ENCODE peak calls at places on chromosome 15, in five cellular contexts. G is GM23248, Z is heart left ventricle, I is astrocyte of the cerebellum, F is kidney epithelial cell. V is an unnamed sample.

GRCh38 chr15:66216806-66217205 is 36.7 kb downstream of the MEGF11 start:
- DNase-seq in G (no peak), Z (no peak), I (no peak), F (no peak), V (no peak)

GRCh38 chr15:96274698-96275097 is 55.8 kb upstream of the NR2F2 start:
- DNase-seq in G (peak), Z (no peak), I (no peak), F (no peak), V (no peak)

GRCh38 chr15:91165850-91166249 is 65.8 kb downstream of the SV2B start:
- DNase-seq in G (peak), Z (no peak), I (no peak), F (no peak), V (no peak)

GRCh38 chr15:62739507-62739906 is 303.0 kb upstream of the TPM1 start:
- DNase-seq in G (peak), Z (no peak), I (no peak), F (peak), V (no peak)

GRCh38 chr15:77456746-77457618 is 36.3 kb downstream of the HMG20A start:
- DNase-seq in G (no peak), Z (no peak), I (peak), F (no peak), V (peak)

GRCh38 chr15:33211409-33211808 is 16.9 kb upstream of the FMN1 start:
- DNase-seq in G (peak), Z (peak), I (no peak), F (no peak), V (no peak)

GRCh38 chr15:66644815-66645345 is 57.2 kb upstream of the SMAD6 start:
- DNase-seq in G (peak), Z (no peak), I (no peak), F (no peak), V (no peak)

GRCh38 chr15:100665570-100665969 is 63.2 kb downstream of the ASB7 start:
- DNase-seq in G (peak), Z (no peak), I (no peak), F (no peak), V (no peak)

GRCh38 chr15:41022487-41023090 is 69.3 kb downstream of the CHAC1 start:
- DNase-seq in G (peak), Z (no peak), I (peak), F (no peak), V (no peak)

GRCh38 chr15:60949034-60949977 is 279.8 kb downstream of the RORA start:
- DNase-seq in G (no peak), Z (no peak), I (no peak), F (no peak), V (no peak)

GRCh38 chr15:80578206-80578595 is 116.9 kb upstream of the ABHD17C start:
- DNase-seq in G (no peak), Z (no peak), I (no peak), F (no peak), V (no peak)

GRCh38 chr15:43880406-43881184 is 53.8 kb downstream of the WDR76 start:
- DNase-seq in G (peak), Z (no peak), I (peak), F (no peak), V (no peak)

GRCh38 chr15:78077053-78077859 is at the start of gene TBC1D2B:
- DNase-seq in G (peak), Z (peak), I (no peak), F (no peak), V (no peak)

GRCh38 chr15:94004697-94005096 is 226.7 kb upstream of the MCTP2 start:
- DNase-seq in G (no peak), Z (peak), I (no peak), F (no peak), V (no peak)

GRCh38 chr15:75723171-75723846 is 10.7 kb upstream of the CSPG4 start:
- DNase-seq in G (peak), Z (peak), I (no peak), F (no peak), V (no peak)

GRCh38 chr15:74222231-74222511 is 14.0 kb upstream of the CCDC33 start:
- DNase-seq in G (no peak), Z (no peak), I (no peak), F (no peak), V (no peak)

GRCh38 chr15:73691398-73691797 is 7.2 kb downstream of the CD276 start:
- DNase-seq in G (peak), Z (peak), I (no peak), F (peak), V (no peak)

GRCh38 chr15:76204558-76204845 is 106.8 kb downstream of the ETFA start:
- DNase-seq in G (no peak), Z (no peak), I (no peak), F (no peak), V (no peak)

GRCh38 chr15:65068436-65068835 is 645 bp upstream of the RASL12 start:
- DNase-seq in G (no peak), Z (no peak), I (no peak), F (no peak), V (no peak)
- H3K4me3 ChIP-seq in G (no peak), Z (peak), I (no peak), F (no peak), V (no peak)

GRCh38 chr15:92800013-92800412 is 100.1 kb upstream of the CHD2 start:
- DNase-seq in G (no peak), Z (no peak), I (no peak), F (no peak), V (no peak)
- H3K4me3 ChIP-seq in G (no peak), Z (no peak), I (no peak), F (no peak), V (no peak)

GRCh38 chr15:82137261-82137660 is 91.4 kb upstream of the MEX3B start:
- DNase-seq in G (no peak), Z (no peak), I (no peak), F (no peak), V (no peak)
- H3K4me3 ChIP-seq in G (no peak), Z (no peak), I (no peak), F (no peak), V (no peak)

GRCh38 chr15:29675791-29676301 is 146.4 kb downstream of the TJP1 start:
- DNase-seq in G (no peak), Z (no peak), I (peak), F (no peak), V (no peak)

GRCh38 chr15:29678504-29679034 is 143.7 kb downstream of the TJP1 start:
- DNase-seq in G (no peak), Z (no peak), I (no peak), F (no peak), V (no peak)

GRCh38 chr15:29677450-29677849 is 144.8 kb downstream of the TJP1 start:
- DNase-seq in G (no peak), Z (no peak), I (no peak), F (no peak), V (no peak)

GRCh38 chr15:29676961-29677402 is 145.3 kb downstream of the TJP1 start:
- DNase-seq in G (peak), Z (no peak), I (no peak), F (no peak), V (no peak)

DNA sequence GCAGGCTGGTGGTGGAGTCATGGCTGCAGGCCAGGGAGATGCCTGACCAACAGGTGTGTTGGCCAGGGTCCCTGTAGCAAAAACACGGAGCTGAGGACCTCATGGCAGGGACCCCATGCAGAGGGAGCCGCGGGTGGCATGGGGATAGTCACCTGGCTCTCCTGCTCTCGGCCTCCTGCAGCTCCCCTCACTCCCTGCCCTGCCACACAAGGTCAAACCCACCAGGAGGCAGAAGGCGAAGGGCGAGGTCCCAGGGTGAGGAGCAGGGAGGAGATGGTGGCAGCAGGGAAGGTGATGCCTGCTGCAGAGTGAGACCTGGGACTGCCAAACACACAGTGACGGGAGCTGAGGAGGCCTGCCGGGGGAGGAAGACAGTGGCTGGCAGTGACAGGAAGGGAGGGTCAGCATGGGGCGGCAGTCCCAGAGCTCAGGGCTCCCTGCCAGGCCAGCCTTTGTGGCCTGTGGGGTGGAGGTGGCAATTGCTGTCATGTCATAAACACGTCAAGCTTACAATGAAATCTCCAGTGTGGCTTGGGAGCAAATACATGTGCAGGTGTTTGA is 144.3 kb downstream of the TJP1 start:
- DNase-seq in G (no peak), Z (no peak), I (no peak), F (no peak), V (no peak)
- H3K4me3 ChIP-seq in G (no peak), Z (no peak), I (no peak), F (no peak), V (no peak)

V was measured in epithelial cell of proximal tubule.